ENCODE peak calls at places on chromosomes 11 and 22, in six cellular contexts. One of them, this sample, is unnamed.

GRCh38 chr11:15171956-15172355 is 57.2 kb downstream of the INSC start:
- ATAC-seq in right cardiac atrium: no peak
- ATAC-seq in upper lobe of right lung: no peak
- ATAC-seq in activated T-cell treated with anti-CD3 and anti-CD28 coated beads, Interleukin-2, amount 50 U/mL, for 72 hours: no peak
- ATAC-seq in left cardiac atrium: no peak
- ATAC-seq in psoas muscle: no peak
- ATAC-seq in this sample: no peak

GRCh38 chr11:95697614-95698408 is 91.8 kb downstream of the FAM76B start:
- ATAC-seq in right cardiac atrium: peak; percentile 61
- ATAC-seq in upper lobe of right lung: no peak
- ATAC-seq in psoas muscle: no peak
- ATAC-seq in left cardiac atrium: peak; percentile 62
- ATAC-seq in activated T-cell treated with anti-CD3 and anti-CD28 coated beads, Interleukin-2, amount 50 U/mL, for 72 hours: no peak
- ATAC-seq in this sample: no peak

GRCh38 chr22:30947821-30948454 is 20.6 kb downstream of the MORC2 start:
- ATAC-seq in psoas muscle: peak; percentile 53
- ATAC-seq in left cardiac atrium: peak; percentile 56
- ATAC-seq in upper lobe of right lung: peak; percentile 65
- ATAC-seq in right cardiac atrium: peak; percentile 70
- ATAC-seq in activated T-cell treated with anti-CD3 and anti-CD28 coated beads, Interleukin-2, amount 50 U/mL, for 72 hours: peak; percentile 43
- ATAC-seq in this sample: peak; percentile 71

GRCh38 chr11:107157146-107157808 is 139.0 kb upstream of the GUCY1A2 start:
- ATAC-seq in left cardiac atrium: no peak
- ATAC-seq in right cardiac atrium: no peak
- ATAC-seq in activated T-cell treated with anti-CD3 and anti-CD28 coated beads, Interleukin-2, amount 50 U/mL, for 72 hours: no peak
- ATAC-seq in psoas muscle: no peak
- ATAC-seq in upper lobe of right lung: no peak
- ATAC-seq in this sample: no peak

GRCh38 chr11:123307276-123307675 is 112.2 kb upstream of the CLMP start:
- ATAC-seq in activated T-cell treated with anti-CD3 and anti-CD28 coated beads, Interleukin-2, amount 50 U/mL, for 72 hours: no peak
- ATAC-seq in psoas muscle: no peak
- ATAC-seq in upper lobe of right lung: no peak
- ATAC-seq in left cardiac atrium: no peak
- ATAC-seq in right cardiac atrium: no peak
- ATAC-seq in this sample: no peak

GRCh38 chr22:20567371-20567847 is 60.0 kb downstream of the MED15 start:
- ATAC-seq in left cardiac atrium: no peak
- ATAC-seq in right cardiac atrium: no peak
- ATAC-seq in upper lobe of right lung: peak; percentile 44
- ATAC-seq in psoas muscle: no peak
- ATAC-seq in activated T-cell treated with anti-CD3 and anti-CD28 coated beads, Interleukin-2, amount 50 U/mL, for 72 hours: no peak
- ATAC-seq in this sample: no peak

GRCh38 chr22:30309981-30310672 is 16.6 kb downstream of the TBC1D10A start:
- ATAC-seq in upper lobe of right lung: peak; percentile 89
- ATAC-seq in right cardiac atrium: peak; percentile 43
- ATAC-seq in psoas muscle: no peak
- ATAC-seq in activated T-cell treated with anti-CD3 and anti-CD28 coated beads, Interleukin-2, amount 50 U/mL, for 72 hours: peak; percentile 47
- ATAC-seq in left cardiac atrium: peak; percentile 36
- ATAC-seq in this sample: peak; percentile 78

GRCh38 chr11:1042626-1043562 is 6.4 kb upstream of the MUC6 start:
- ATAC-seq in left cardiac atrium: no peak
- ATAC-seq in right cardiac atrium: no peak
- ATAC-seq in upper lobe of right lung: no peak
- ATAC-seq in activated T-cell treated with anti-CD3 and anti-CD28 coated beads, Interleukin-2, amount 50 U/mL, for 72 hours: no peak
- ATAC-seq in psoas muscle: peak; percentile 26
- ATAC-seq in this sample: no peak

GRCh38 chr11:2898366-2899079 is 12.9 kb upstream of the CDKN1C start:
- ATAC-seq in right cardiac atrium: peak; percentile 10
- ATAC-seq in activated T-cell treated with anti-CD3 and anti-CD28 coated beads, Interleukin-2, amount 50 U/mL, for 72 hours: peak; percentile 62
- ATAC-seq in left cardiac atrium: peak; percentile 24
- ATAC-seq in upper lobe of right lung: peak; percentile 71
- ATAC-seq in psoas muscle: peak; percentile 41
- ATAC-seq in this sample: peak; percentile 32

GRCh38 chr11:12222099-12222751 is 111.8 kb downstream of the MICAL2 start:
- ATAC-seq in activated T-cell treated with anti-CD3 and anti-CD28 coated beads, Interleukin-2, amount 50 U/mL, for 72 hours: no peak
- ATAC-seq in psoas muscle: peak; percentile 59
- ATAC-seq in left cardiac atrium: peak; percentile 45
- ATAC-seq in right cardiac atrium: peak; percentile 37
- ATAC-seq in upper lobe of right lung: peak; percentile 78
- ATAC-seq in this sample: no peak

GRCh38 chr11:120525285-120526085 is 13.9 kb downstream of the GRIK4 start:
- ATAC-seq in left cardiac atrium: no peak
- ATAC-seq in psoas muscle: no peak
- ATAC-seq in activated T-cell treated with anti-CD3 and anti-CD28 coated beads, Interleukin-2, amount 50 U/mL, for 72 hours: no peak
- ATAC-seq in upper lobe of right lung: no peak
- ATAC-seq in right cardiac atrium: no peak
- ATAC-seq in this sample: no peak

GRCh38 chr11:117992620-117993019 is 6.4 kb downstream of the IL10RA start:
- ATAC-seq in left cardiac atrium: no peak
- ATAC-seq in activated T-cell treated with anti-CD3 and anti-CD28 coated beads, Interleukin-2, amount 50 U/mL, for 72 hours: no peak
- ATAC-seq in upper lobe of right lung: no peak
- ATAC-seq in right cardiac atrium: no peak
- ATAC-seq in psoas muscle: no peak
- ATAC-seq in this sample: no peak

GRCh38 chr11:18632841-18633240 is 1.3 kb downstream of the SPTY2D1 start:
- ATAC-seq in upper lobe of right lung: no peak
- ATAC-seq in right cardiac atrium: no peak
- ATAC-seq in activated T-cell treated with anti-CD3 and anti-CD28 coated beads, Interleukin-2, amount 50 U/mL, for 72 hours: no peak
- ATAC-seq in left cardiac atrium: no peak
- ATAC-seq in psoas muscle: no peak
- ATAC-seq in this sample: no peak

GRCh38 chr11:131672191-131672590 is 301.8 kb downstream of the NTM start:
- ATAC-seq in upper lobe of right lung: no peak
- ATAC-seq in activated T-cell treated with anti-CD3 and anti-CD28 coated beads, Interleukin-2, amount 50 U/mL, for 72 hours: no peak
- ATAC-seq in right cardiac atrium: no peak
- ATAC-seq in psoas muscle: no peak
- ATAC-seq in left cardiac atrium: no peak
- ATAC-seq in this sample: no peak

GRCh38 chr11:81963018-81963417 is 770.6 kb downstream of the FAM181B start:
- ATAC-seq in upper lobe of right lung: no peak
- ATAC-seq in right cardiac atrium: no peak
- ATAC-seq in psoas muscle: no peak
- ATAC-seq in activated T-cell treated with anti-CD3 and anti-CD28 coated beads, Interleukin-2, amount 50 U/mL, for 72 hours: no peak
- ATAC-seq in left cardiac atrium: no peak
- ATAC-seq in this sample: no peak

GRCh38 chr11:67442504-67443398 is 525 bp downstream of the CORO1B start:
- ATAC-seq in activated T-cell treated with anti-CD3 and anti-CD28 coated beads, Interleukin-2, amount 50 U/mL, for 72 hours: no peak
- ATAC-seq in right cardiac atrium: peak; percentile 1
- ATAC-seq in left cardiac atrium: no peak
- ATAC-seq in psoas muscle: no peak
- ATAC-seq in upper lobe of right lung: peak; percentile 1
- ATAC-seq in this sample: peak; percentile 16

GRCh38 chr11:128200467-128200866 is 386.9 kb downstream of the ETS1 start:
- ATAC-seq in left cardiac atrium: no peak
- ATAC-seq in upper lobe of right lung: no peak
- ATAC-seq in psoas muscle: no peak
- ATAC-seq in right cardiac atrium: no peak
- ATAC-seq in activated T-cell treated with anti-CD3 and anti-CD28 coated beads, Interleukin-2, amount 50 U/mL, for 72 hours: no peak
- ATAC-seq in this sample: no peak

GRCh38 chr22:43396934-43397457 is 14.8 kb upstream of the MPPED1 start:
- ATAC-seq in psoas muscle: no peak
- ATAC-seq in upper lobe of right lung: no peak
- ATAC-seq in left cardiac atrium: no peak
- ATAC-seq in activated T-cell treated with anti-CD3 and anti-CD28 coated beads, Interleukin-2, amount 50 U/mL, for 72 hours: no peak
- ATAC-seq in right cardiac atrium: no peak
- ATAC-seq in this sample: no peak

GRCh38 chr11:2885017-2885675 is 429 bp downstream of the CDKN1C start:
- ATAC-seq in psoas muscle: peak; percentile 8
- ATAC-seq in left cardiac atrium: peak; percentile 27
- ATAC-seq in activated T-cell treated with anti-CD3 and anti-CD28 coated beads, Interleukin-2, amount 50 U/mL, for 72 hours: peak; percentile 42
- ATAC-seq in right cardiac atrium: peak; percentile 32
- ATAC-seq in upper lobe of right lung: peak; percentile 59
- ATAC-seq in this sample: peak; percentile 36

GRCh38 chr22:39814899-39815298 is 78.7 kb downstream of the ENTHD1 start:
- ATAC-seq in activated T-cell treated with anti-CD3 and anti-CD28 coated beads, Interleukin-2, amount 50 U/mL, for 72 hours: no peak
- ATAC-seq in right cardiac atrium: no peak
- ATAC-seq in psoas muscle: no peak
- ATAC-seq in upper lobe of right lung: no peak
- ATAC-seq in left cardiac atrium: no peak
- ATAC-seq in this sample: no peak

GRCh38 chr11:99117603-99118002 is 96.9 kb downstream of the CNTN5 start:
- ATAC-seq in right cardiac atrium: no peak
- ATAC-seq in activated T-cell treated with anti-CD3 and anti-CD28 coated beads, Interleukin-2, amount 50 U/mL, for 72 hours: no peak
- ATAC-seq in left cardiac atrium: no peak
- ATAC-seq in psoas muscle: no peak
- ATAC-seq in upper lobe of right lung: no peak
- ATAC-seq in this sample: no peak

GRCh38 chr22:40519284-40519947 is 117.1 kb downstream of the MRTFA start:
- ATAC-seq in right cardiac atrium: no peak
- ATAC-seq in upper lobe of right lung: no peak
- ATAC-seq in psoas muscle: no peak
- ATAC-seq in activated T-cell treated with anti-CD3 and anti-CD28 coated beads, Interleukin-2, amount 50 U/mL, for 72 hours: peak; percentile 88
- ATAC-seq in left cardiac atrium: no peak
- ATAC-seq in this sample: no peak

GRCh38 chr11:69533296-69534165 is 52.1 kb downstream of the LINC01488 start:
- ATAC-seq in activated T-cell treated with anti-CD3 and anti-CD28 coated beads, Interleukin-2, amount 50 U/mL, for 72 hours: no peak
- ATAC-seq in left cardiac atrium: no peak
- ATAC-seq in right cardiac atrium: no peak
- ATAC-seq in psoas muscle: no peak
- ATAC-seq in upper lobe of right lung: no peak
- ATAC-seq in this sample: no peak

GRCh38 chr22:17732251-17732854 is 41.9 kb downstream of the BID start:
- ATAC-seq in upper lobe of right lung: no peak
- ATAC-seq in right cardiac atrium: no peak
- ATAC-seq in activated T-cell treated with anti-CD3 and anti-CD28 coated beads, Interleukin-2, amount 50 U/mL, for 72 hours: no peak
- ATAC-seq in left cardiac atrium: no peak
- ATAC-seq in psoas muscle: no peak
- ATAC-seq in this sample: no peak

GRCh38 chr11:134575504-134576230 is 163.6 kb upstream of the B3GAT1 start:
- ATAC-seq in upper lobe of right lung: no peak
- ATAC-seq in left cardiac atrium: no peak
- ATAC-seq in activated T-cell treated with anti-CD3 and anti-CD28 coated beads, Interleukin-2, amount 50 U/mL, for 72 hours: no peak
- ATAC-seq in psoas muscle: no peak
- ATAC-seq in right cardiac atrium: no peak
- ATAC-seq in this sample: no peak

GRCh38 chr22:41429232-41429945 is 17.2 kb downstream of the TOB2 start:
- ATAC-seq in psoas muscle: peak; percentile 75
- ATAC-seq in right cardiac atrium: peak; percentile 25
- ATAC-seq in upper lobe of right lung: peak; percentile 12
- ATAC-seq in activated T-cell treated with anti-CD3 and anti-CD28 coated beads, Interleukin-2, amount 50 U/mL, for 72 hours: no peak
- ATAC-seq in left cardiac atrium: no peak
- ATAC-seq in this sample: no peak

GRCh38 chr22:49693416-49693815 is 134.3 kb downstream of the BRD1 start:
- ATAC-seq in activated T-cell treated with anti-CD3 and anti-CD28 coated beads, Interleukin-2, amount 50 U/mL, for 72 hours: no peak
- ATAC-seq in left cardiac atrium: no peak
- ATAC-seq in psoas muscle: no peak
- ATAC-seq in right cardiac atrium: no peak
- ATAC-seq in upper lobe of right lung: peak; percentile 35
- ATAC-seq in this sample: no peak

GRCh38 chr11:134386945-134387344 is 25.1 kb downstream of the B3GAT1 start:
- ATAC-seq in upper lobe of right lung: no peak
- ATAC-seq in activated T-cell treated with anti-CD3 and anti-CD28 coated beads, Interleukin-2, amount 50 U/mL, for 72 hours: no peak
- ATAC-seq in right cardiac atrium: no peak
- ATAC-seq in psoas muscle: no peak
- ATAC-seq in left cardiac atrium: no peak
- ATAC-seq in this sample: no peak